ENCODE peak calls at places on chromosomes 3 and 15, in ten cellular contexts. G, Z, M, V, S, C, E, H, B and P are unnamed samples.

GRCh38 chr3:51716805-51717204 is 9.9 kb downstream of the GRM2 start:
- DNase-seq in G (no peak), Z (no peak), M (no peak), V (no peak), S (no peak), C (no peak), E (no peak), H (no peak), B (no peak), P (no peak)

GRCh38 chr3:14391033-14391432 is 11.4 kb upstream of the SLC6A6 start:
- DNase-seq in G (no peak), Z (peak; percentile 72), M (peak; percentile 71), V (peak; percentile 46), S (peak; percentile 54), C (no peak), E (no peak), H (peak; percentile 57), B (no peak), P (peak; percentile 74)

GRCh38 chr3:148739720-148740119 is 42.0 kb downstream of the AGTR1 start:
- DNase-seq in G (no peak), Z (no peak), M (no peak), V (no peak), S (no peak), C (no peak), E (no peak), H (no peak), B (no peak), P (no peak)

GRCh38 chr15:70866982-70867644 is 13.2 kb upstream of the LARP6 start:
- DNase-seq in G (no peak), Z (no peak), M (no peak), V (no peak), S (no peak), C (no peak), E (no peak), H (no peak), B (no peak), P (no peak)

GRCh38 chr15:79779739-79780138 is 117.1 kb downstream of the MTHFS start:
- DNase-seq in G (no peak), Z (no peak), M (no peak), V (no peak), S (no peak), C (no peak), E (no peak), H (no peak), B (peak; percentile 66), P (no peak)

GRCh38 chr3:55518451-55518850 is 31.3 kb upstream of the WNT5A start:
- DNase-seq in G (no peak), Z (peak; percentile 4), M (peak; percentile 61), V (peak; percentile 35), S (peak; percentile 92), C (no peak), E (no peak), H (no peak), B (no peak), P (no peak)

GRCh38 chr3:69744507-69744906 is 5.2 kb downstream of the MITF start:
- DNase-seq in G (no peak), Z (no peak), M (no peak), V (no peak), S (no peak), C (no peak), E (no peak), H (no peak), B (no peak), P (no peak)

GRCh38 chr3:181712505-181713299 is 977 bp downstream of the SOX2 start:
- DNase-seq in G (no peak), Z (no peak), M (peak; percentile 64), V (peak; percentile 17), S (no peak), C (peak; percentile 73), E (no peak), H (no peak), B (no peak), P (no peak)

GRCh38 chr3:155890671-155891190 is 20.3 kb downstream of the GMPS start:
- DNase-seq in G (no peak), Z (peak; percentile 74), M (peak; percentile 22), V (no peak), S (peak; percentile 14), C (no peak), E (no peak), H (peak; percentile 18), B (no peak), P (no peak)

GRCh38 chr3:141241248-141242034 is 9.8 kb downstream of the PXYLP1 start:
- DNase-seq in G (no peak), Z (peak; percentile 55), M (peak; percentile 30), V (no peak), S (no peak), C (no peak), E (no peak), H (no peak), B (no peak), P (no peak)

GRCh38 chr3:147407107-147407494 is 758 bp upstream of the ZIC4 start:
- DNase-seq in G (no peak), Z (no peak), M (no peak), V (no peak), S (no peak), C (peak; percentile 65), E (no peak), H (no peak), B (no peak), P (no peak)

GRCh38 chr3:15591235-15591634 is 10.1 kb downstream of the HACL1 start:
- DNase-seq in G (no peak), Z (no peak), M (no peak), V (no peak), S (no peak), C (no peak), E (no peak), H (no peak), B (no peak), P (no peak)
- H3K4me3 ChIP-seq in G (no peak overlapping the region), Z (no peak overlapping the region), M (no peak overlapping the region), V (no peak overlapping the region), S (no peak overlapping the region), C (no peak overlapping the region), E (no peak overlapping the region), H (no peak overlapping the region), B (no peak overlapping the region), P (no peak overlapping the region)

DNA sequence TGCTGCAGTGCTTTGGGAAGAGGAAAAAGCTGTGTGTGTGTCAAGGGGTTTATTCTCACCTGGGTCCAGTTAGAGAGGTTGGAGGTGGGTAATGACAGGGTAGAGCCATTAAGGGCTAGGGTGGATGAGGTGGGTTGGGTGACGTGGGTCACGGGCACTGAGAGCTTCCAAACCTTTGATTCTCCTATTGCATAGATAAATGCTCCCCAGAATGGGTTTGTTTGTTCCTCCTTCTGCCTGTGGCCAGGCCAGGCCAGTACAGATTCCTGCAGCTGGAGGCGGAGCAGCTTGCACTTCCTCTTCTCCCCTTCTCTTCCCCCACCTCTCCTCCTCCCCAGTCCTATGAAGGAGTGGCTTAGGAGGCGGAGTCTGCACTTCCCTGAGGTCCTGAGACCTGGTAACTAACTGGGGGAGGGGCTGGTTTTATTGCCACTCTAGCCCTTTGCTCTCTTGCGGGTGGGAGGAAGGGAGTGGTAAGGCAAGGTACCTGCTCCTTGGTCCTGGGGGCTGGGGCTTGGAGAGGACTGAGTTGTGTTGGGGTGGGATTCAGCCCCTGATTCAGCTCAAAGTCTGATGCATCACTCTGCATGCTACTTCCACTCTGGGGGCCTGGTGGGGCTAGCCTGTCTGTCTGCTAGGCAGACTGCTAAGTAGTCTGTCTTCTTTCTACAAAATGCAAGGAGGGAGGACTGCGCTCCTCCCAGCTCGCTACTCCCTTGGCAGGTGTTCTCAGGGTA is 3.5 kb downstream of the SPINT1 start:
- DNase-seq in G (no peak), Z (no peak), M (no peak), V (peak; percentile 65), S (peak; percentile 85), C (peak; percentile 76), E (peak; percentile 92), H (no peak), B (peak; percentile 66), P (no peak)
- TF ChIP-seq CTCF in G (no peak), Z (no peak), M (no peak), V (no peak), S (no peak), C (no peak), E (peak; percentile 61), H (no peak), B (no peak), P (no peak)

GRCh38 chr3:73349657-73350056 is 275.1 kb downstream of the PDZRN3 start:
- DNase-seq in G (no peak), Z (no peak), M (no peak), V (no peak), S (no peak), C (no peak), E (no peak), H (no peak), B (no peak), P (no peak)

GRCh38 chr3:73350988-73351387 is 273.8 kb downstream of the PDZRN3 start:
- DNase-seq in G (no peak), Z (no peak), M (no peak), V (no peak), S (no peak), C (no peak), E (no peak), H (no peak), B (no peak), P (no peak)

GRCh38 chr3:73353661-73354217 is 271.0 kb downstream of the PDZRN3 start:
- DNase-seq in G (no peak), Z (no peak), M (peak; percentile 31), V (no peak), S (no peak), C (peak; percentile 12), E (no peak), H (no peak), B (no peak), P (no peak)

GRCh38 chr3:73352841-73353493 is 271.8 kb downstream of the PDZRN3 start:
- DNase-seq in G (no peak), Z (no peak), M (no peak), V (no peak), S (no peak), C (no peak), E (no peak), H (no peak), B (no peak), P (no peak)

GRCh38 chr3:73351423-73352071 is 273.2 kb downstream of the PDZRN3 start:
- DNase-seq in G (no peak), Z (no peak), M (peak; percentile 10), V (no peak), S (no peak), C (no peak), E (no peak), H (no peak), B (no peak), P (peak; percentile 7)
- H3K4me3 ChIP-seq in G (no peak overlapping the region), Z (no peak overlapping the region), M (no peak overlapping the region), V (no peak overlapping the region), S (no peak overlapping the region), C (no peak overlapping the region), E (no peak overlapping the region), H (no peak overlapping the region), B (no peak overlapping the region), P (no peak overlapping the region)

DNA sequence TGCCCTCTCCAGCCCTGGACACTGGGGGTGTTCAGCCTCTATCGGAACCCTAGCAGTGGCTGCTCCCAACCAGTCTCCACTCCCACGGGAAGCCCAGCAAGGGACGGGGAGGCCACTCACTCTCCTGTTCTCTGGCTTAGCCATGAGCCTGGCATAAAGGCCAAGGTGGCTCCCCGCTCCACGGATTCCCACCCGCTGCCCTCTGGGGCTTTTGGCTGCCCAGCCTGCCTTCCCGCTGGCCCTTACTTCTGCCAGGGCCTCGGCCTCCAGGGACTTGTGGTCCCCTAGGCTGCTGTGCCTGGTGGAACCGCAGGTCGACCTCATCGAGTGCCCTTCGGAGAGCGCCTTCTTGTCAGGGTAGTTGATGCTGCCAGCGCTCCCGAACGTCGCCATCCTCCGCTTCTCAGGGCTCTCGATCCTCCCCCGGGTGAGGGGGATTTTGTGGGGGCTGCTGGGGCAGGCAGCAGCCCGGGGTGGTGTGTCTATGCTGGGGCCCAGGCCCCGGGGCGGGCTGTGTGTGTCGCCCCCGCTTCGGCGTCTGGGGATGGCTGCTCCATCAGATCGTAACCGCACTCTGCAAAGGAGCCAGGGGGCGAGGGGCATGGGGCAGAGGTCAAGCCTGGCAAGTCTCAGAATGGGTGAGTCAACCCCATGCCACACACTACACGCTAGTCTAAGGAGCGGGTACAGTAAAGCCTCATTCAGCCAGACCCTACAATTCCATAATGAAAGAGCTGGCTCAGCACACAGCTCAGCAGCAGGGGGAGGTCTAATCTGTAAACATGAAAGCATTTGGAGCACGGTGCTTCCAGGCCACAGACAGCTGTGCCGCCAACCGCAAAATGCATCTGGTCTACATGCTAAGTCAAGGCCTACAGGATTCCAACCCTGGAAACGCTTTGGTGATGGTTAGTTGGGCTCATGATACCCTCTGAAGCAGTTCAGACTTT is 27.3 kb upstream of the RAD18 start:
- DNase-seq in G (peak; percentile 59), Z (peak; percentile 42), M (peak; percentile 29), V (no peak), S (no peak), C (peak; percentile 29), E (no peak), H (peak; percentile 82), B (no peak), P (peak; percentile 44)
- TF ChIP-seq CTCF in G (no peak), Z (no peak), M (no peak), V (no peak), S (no peak), C (no peak), E (no peak), H (peak; percentile 21), B (no peak), P (no peak)